ENCODE peak calls at places on chromosome 9, in five cellular contexts. One of them, this sample, is unnamed. For H3K4me1, the result is how much of the 10 kb centered on the place peaks cover.

GRCh38 chr9:75001719-75002421 is 26.2 kb downstream of the CARNMT1 start:
- DNase-seq in neural progenitor cell: peak
- DNase-seq in left ventricle myocardium inferior: no peak
- DNase-seq in mammary epithelial cell: peak
- DNase-seq in PC-3: peak
- DNase-seq in this sample: peak

GRCh38 chr9:99411479-99412100 is 189.5 kb downstream of the SEC61B start:
- DNase-seq in neural progenitor cell: peak
- DNase-seq in left ventricle myocardium inferior: no peak
- DNase-seq in mammary epithelial cell: no peak
- DNase-seq in PC-3: no peak
- DNase-seq in this sample: no peak

GRCh38 chr9:118533101-118533500 is 828.9 kb downstream of the TLR4 start:
- DNase-seq in neural progenitor cell: no peak
- DNase-seq in left ventricle myocardium inferior: no peak
- DNase-seq in mammary epithelial cell: peak
- DNase-seq in PC-3: no peak
- DNase-seq in this sample: no peak

GRCh38 chr9:110410926-110411325 is 73.3 kb upstream of the TXNDC8 start:
- DNase-seq in neural progenitor cell: no peak
- DNase-seq in left ventricle myocardium inferior: no peak
- DNase-seq in mammary epithelial cell: no peak
- DNase-seq in PC-3: no peak
- DNase-seq in this sample: no peak

GRCh38 chr9:130894546-130894945 is 2.1 kb downstream of the QRFP start:
- DNase-seq in neural progenitor cell: no peak
- DNase-seq in left ventricle myocardium inferior: no peak
- DNase-seq in mammary epithelial cell: no peak
- DNase-seq in PC-3: no peak
- DNase-seq in this sample: no peak

GRCh38 chr9:88237454-88238280 is 99.4 kb upstream of the SPATA31C2 start:
- DNase-seq in neural progenitor cell: no peak
- DNase-seq in left ventricle myocardium inferior: no peak
- DNase-seq in mammary epithelial cell: no peak
- DNase-seq in PC-3: no peak
- DNase-seq in this sample: no peak

GRCh38 chr9:120043448-120043847 is 536.5 kb downstream of the CDK5RAP2 start:
- DNase-seq in neural progenitor cell: no peak
- DNase-seq in left ventricle myocardium inferior: no peak
- DNase-seq in mammary epithelial cell: peak
- DNase-seq in PC-3: no peak
- DNase-seq in this sample: no peak

GRCh38 chr9:108743901-108744371 is 111.8 kb downstream of the ACTL7B start:
- DNase-seq in neural progenitor cell: peak
- DNase-seq in left ventricle myocardium inferior: no peak
- DNase-seq in mammary epithelial cell: peak
- DNase-seq in PC-3: no peak
- DNase-seq in this sample: no peak

GRCh38 chr9:37034320-37034937 is 361 bp upstream of the PAX5 start:
- DNase-seq in neural progenitor cell: peak
- DNase-seq in left ventricle myocardium inferior: no peak
- DNase-seq in mammary epithelial cell: no peak
- DNase-seq in PC-3: peak
- DNase-seq in this sample: no peak

GRCh38 chr9:19102631-19103345 is at the start of gene HAUS6:
- DNase-seq in neural progenitor cell: peak
- DNase-seq in left ventricle myocardium inferior: peak
- DNase-seq in mammary epithelial cell: peak
- DNase-seq in PC-3: peak
- DNase-seq in this sample: peak

GRCh38 chr9:19241728-19242127 is 11.2 kb downstream of the DENND4C start:
- DNase-seq in neural progenitor cell: no peak
- DNase-seq in left ventricle myocardium inferior: no peak
- DNase-seq in mammary epithelial cell: no peak
- DNase-seq in PC-3: no peak
- DNase-seq in this sample: no peak

GRCh38 chr9:120392711-120393110 is 187.3 kb downstream of the CDK5RAP2 start:
- DNase-seq in neural progenitor cell: no peak
- DNase-seq in left ventricle myocardium inferior: no peak
- DNase-seq in mammary epithelial cell: no peak
- DNase-seq in PC-3: no peak
- DNase-seq in this sample: no peak

GRCh38 chr9:127501821-127502343 is 50.6 kb downstream of the LRSAM1 start:
- DNase-seq in neural progenitor cell: no peak
- DNase-seq in left ventricle myocardium inferior: no peak
- DNase-seq in mammary epithelial cell: no peak
- DNase-seq in PC-3: no peak
- DNase-seq in this sample: no peak

DNA sequence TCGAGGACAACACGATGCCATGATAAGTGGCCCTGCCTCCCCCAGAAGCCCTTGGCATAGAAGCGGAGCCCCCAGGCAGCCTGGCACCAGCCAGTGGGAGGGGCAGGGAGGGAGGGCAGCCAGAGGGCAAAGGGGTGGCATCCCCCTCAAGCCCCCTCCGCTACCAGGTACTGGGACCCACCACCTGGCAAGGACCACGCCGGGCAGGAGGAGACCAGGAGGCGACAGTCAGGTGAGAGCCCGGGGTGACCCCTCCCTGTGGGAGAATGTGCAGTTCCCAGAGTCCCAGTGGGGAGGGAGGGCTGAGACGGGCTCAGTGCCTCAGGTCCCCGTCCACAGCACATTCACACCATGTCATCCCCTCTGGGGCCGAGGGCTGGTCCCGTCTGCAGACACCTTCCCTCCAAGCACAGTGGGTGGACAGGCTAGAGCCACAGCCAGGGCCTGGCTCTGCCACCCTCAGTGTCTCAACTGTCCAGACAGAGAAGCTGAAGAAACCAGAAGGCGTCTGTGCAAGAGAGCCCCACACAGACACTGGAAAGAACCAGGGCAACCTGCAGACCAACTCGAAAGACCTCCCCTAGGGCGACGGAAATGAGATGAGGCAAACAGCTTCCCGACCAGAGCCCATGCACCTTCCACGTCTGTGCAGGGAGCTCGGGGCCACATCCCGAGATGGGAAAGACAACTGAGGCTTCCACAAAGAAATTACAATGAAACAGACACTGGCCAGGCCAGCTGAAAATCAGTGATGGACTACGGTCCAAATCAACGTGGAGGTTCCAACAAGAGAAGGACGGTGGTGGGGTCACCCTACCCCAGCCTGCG is 11.1 kb downstream of the BRD3 start:
- DNase-seq in neural progenitor cell: peak
- DNase-seq in left ventricle myocardium inferior: peak
- DNase-seq in mammary epithelial cell: no peak
- DNase-seq in PC-3: no peak
- DNase-seq in this sample: no peak
- H3K4me1 ChIP-seq in neural progenitor cell: under half
- H3K4me1 ChIP-seq in left ventricle myocardium inferior: half or more
- H3K4me1 ChIP-seq in mammary epithelial cell: under half
- H3K4me1 ChIP-seq in PC-3: under half
- H3K4me1 ChIP-seq in this sample: under half

GRCh38 chr9:26650325-26650724 is 242.3 kb downstream of the CAAP1 start:
- DNase-seq in neural progenitor cell: no peak
- DNase-seq in left ventricle myocardium inferior: no peak
- DNase-seq in mammary epithelial cell: no peak
- DNase-seq in PC-3: no peak
- DNase-seq in this sample: no peak

GRCh38 chr9:26657958-26658357 is 234.6 kb downstream of the CAAP1 start:
- DNase-seq in neural progenitor cell: no peak
- DNase-seq in left ventricle myocardium inferior: no peak
- DNase-seq in mammary epithelial cell: no peak
- DNase-seq in PC-3: peak
- DNase-seq in this sample: no peak

GRCh38 chr9:26655166-26655565 is 237.4 kb downstream of the CAAP1 start:
- DNase-seq in neural progenitor cell: no peak
- DNase-seq in left ventricle myocardium inferior: no peak
- DNase-seq in mammary epithelial cell: no peak
- DNase-seq in PC-3: no peak
- DNase-seq in this sample: no peak

GRCh38 chr9:26658476-26658875 is 234.1 kb downstream of the CAAP1 start:
- DNase-seq in neural progenitor cell: peak
- DNase-seq in left ventricle myocardium inferior: no peak
- DNase-seq in mammary epithelial cell: no peak
- DNase-seq in PC-3: no peak
- DNase-seq in this sample: no peak

GRCh38 chr9:26656003-26656940 is 236.3 kb downstream of the CAAP1 start:
- DNase-seq in neural progenitor cell: peak
- DNase-seq in left ventricle myocardium inferior: no peak
- DNase-seq in mammary epithelial cell: no peak
- DNase-seq in PC-3: peak
- DNase-seq in this sample: no peak
- TF ChIP-seq CTCF in neural progenitor cell: peak
- TF ChIP-seq CTCF in left ventricle myocardium inferior: no peak
- TF ChIP-seq CTCF in mammary epithelial cell: peak
- TF ChIP-seq CTCF in PC-3: peak
- TF ChIP-seq CTCF in this sample: peak

GRCh38 chr9:112582863-112583262 is 96.2 kb downstream of the KIAA1958 start:
- DNase-seq in neural progenitor cell: no peak
- DNase-seq in left ventricle myocardium inferior: no peak
- DNase-seq in mammary epithelial cell: no peak
- DNase-seq in PC-3: no peak
- DNase-seq in this sample: no peak

GRCh38 chr9:112586600-112587155 is 100.1 kb downstream of the KIAA1958 start:
- DNase-seq in neural progenitor cell: no peak
- DNase-seq in left ventricle myocardium inferior: no peak
- DNase-seq in mammary epithelial cell: no peak
- DNase-seq in PC-3: no peak
- DNase-seq in this sample: no peak

GRCh38 chr9:112582371-112582770 is 95.7 kb downstream of the KIAA1958 start:
- DNase-seq in neural progenitor cell: no peak
- DNase-seq in left ventricle myocardium inferior: no peak
- DNase-seq in mammary epithelial cell: peak
- DNase-seq in PC-3: no peak
- DNase-seq in this sample: no peak

DNA sequence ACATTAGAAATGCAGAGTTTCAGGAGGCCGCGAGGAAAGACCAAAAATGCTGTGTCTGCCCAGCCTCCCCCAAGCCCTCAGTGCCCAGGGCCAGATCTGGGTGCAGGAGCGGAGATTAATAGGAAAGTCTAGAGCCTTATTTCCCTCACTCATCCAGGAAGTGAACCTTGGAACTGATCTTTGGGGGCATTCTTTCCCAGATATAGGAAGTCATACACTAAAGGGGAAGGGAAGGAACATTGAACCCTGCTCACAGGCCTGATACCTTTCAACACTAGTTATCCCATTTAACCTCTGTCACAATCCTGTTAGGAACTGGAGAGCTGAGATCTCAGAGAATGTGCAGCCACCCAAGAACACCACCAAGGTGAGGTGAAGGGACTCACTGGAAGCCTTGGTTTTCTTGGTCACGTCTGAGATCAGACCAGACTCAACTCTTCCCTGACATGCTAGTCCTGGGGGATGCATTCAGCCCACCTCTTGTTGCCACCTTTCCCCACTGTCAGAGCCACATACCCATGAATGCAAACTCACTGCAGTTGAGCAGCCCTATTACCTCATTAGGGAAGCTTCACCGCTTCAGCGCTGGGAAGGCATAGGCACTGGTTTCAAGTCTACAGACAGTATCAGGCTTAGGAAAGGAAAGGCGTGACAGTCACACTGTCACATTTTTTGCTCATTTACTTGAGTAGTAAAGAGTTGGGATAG is 95.0 kb downstream of the KIAA1958 start:
- DNase-seq in neural progenitor cell: peak
- DNase-seq in left ventricle myocardium inferior: no peak
- DNase-seq in mammary epithelial cell: no peak
- DNase-seq in PC-3: no peak
- DNase-seq in this sample: no peak
- H3K4me1 ChIP-seq in neural progenitor cell: under half
- H3K4me1 ChIP-seq in left ventricle myocardium inferior: under half
- H3K4me1 ChIP-seq in mammary epithelial cell: under half
- H3K4me1 ChIP-seq in PC-3: under half
- H3K4me1 ChIP-seq in this sample: under half

GRCh38 chr9:9912459-9912858 is 700.3 kb downstream of the PTPRD start:
- DNase-seq in neural progenitor cell: peak
- DNase-seq in left ventricle myocardium inferior: no peak
- DNase-seq in mammary epithelial cell: no peak
- DNase-seq in PC-3: no peak
- DNase-seq in this sample: no peak
- TF ChIP-seq CTCF in neural progenitor cell: peak
- TF ChIP-seq CTCF in left ventricle myocardium inferior: no peak
- TF ChIP-seq CTCF in mammary epithelial cell: peak
- TF ChIP-seq CTCF in PC-3: peak
- TF ChIP-seq CTCF in this sample: no peak

DNA sequence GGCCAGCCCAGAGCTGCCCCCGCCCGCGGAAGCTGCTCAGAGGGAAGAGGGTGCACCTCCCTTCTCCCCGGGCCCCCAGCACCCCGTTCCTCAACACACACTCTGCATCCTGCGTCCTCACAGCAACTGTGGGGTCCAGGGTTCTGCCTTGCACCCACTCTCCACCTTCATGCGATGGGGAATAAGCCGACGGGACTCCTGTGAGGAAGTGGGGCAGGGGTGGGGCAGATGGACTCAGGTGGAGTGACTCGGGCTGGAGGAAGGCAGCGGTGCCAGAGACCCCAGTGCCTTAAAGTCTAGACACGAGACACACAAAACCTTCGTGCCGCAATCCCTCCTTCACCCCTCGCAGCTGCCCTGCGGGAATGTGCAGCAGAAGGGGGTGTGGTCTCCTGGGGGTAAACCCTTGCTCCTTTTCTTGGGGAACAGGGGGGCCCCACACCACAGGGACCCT is 8.6 kb downstream of the BRD3 start:
- DNase-seq in neural progenitor cell: peak
- DNase-seq in left ventricle myocardium inferior: no peak
- DNase-seq in mammary epithelial cell: no peak
- DNase-seq in PC-3: no peak
- DNase-seq in this sample: peak
- H3K4me1 ChIP-seq in neural progenitor cell: under half
- H3K4me1 ChIP-seq in left ventricle myocardium inferior: half or more
- H3K4me1 ChIP-seq in mammary epithelial cell: under half
- H3K4me1 ChIP-seq in PC-3: under half
- H3K4me1 ChIP-seq in this sample: half or more

GRCh38 chr9:93268551-93269314 is 84.8 kb downstream of the WNK2 start:
- DNase-seq in neural progenitor cell: no peak
- DNase-seq in left ventricle myocardium inferior: no peak
- DNase-seq in mammary epithelial cell: no peak
- DNase-seq in PC-3: no peak
- DNase-seq in this sample: no peak
- TF ChIP-seq CTCF in neural progenitor cell: no peak
- TF ChIP-seq CTCF in left ventricle myocardium inferior: no peak
- TF ChIP-seq CTCF in mammary epithelial cell: no peak
- TF ChIP-seq CTCF in PC-3: no peak
- TF ChIP-seq CTCF in this sample: no peak

GRCh38 chr9:136536721-136537241 is 9.1 kb downstream of the NOTCH1 start:
- DNase-seq in neural progenitor cell: no peak
- DNase-seq in left ventricle myocardium inferior: no peak
- DNase-seq in mammary epithelial cell: no peak
- DNase-seq in PC-3: no peak
- DNase-seq in this sample: no peak
- H3K4me1 ChIP-seq in neural progenitor cell: under half
- H3K4me1 ChIP-seq in left ventricle myocardium inferior: half or more
- H3K4me1 ChIP-seq in mammary epithelial cell: half or more
- H3K4me1 ChIP-seq in PC-3: under half
- H3K4me1 ChIP-seq in this sample: under half

This sample was measured in uterus.